ENCODE peak calls at places on chromosome 10, in seven cellular contexts. G, O, J, B, T, V and U are unnamed samples.

GRCh38 chr10:123743441-123744225 is 77.5 kb downstream of the GPR26 start:
- DNase-seq in O (no peak), B (no peak), G (no peak), J (no peak), T (no peak), V (no peak), U (no peak)

GRCh38 chr10:113099431-113100298 is 149.6 kb downstream of the TCF7L2 start:
- DNase-seq in O (no peak), J (no peak), V (no peak), T (no peak), B (no peak), G (no peak), U (peak; percentile 36)

GRCh38 chr10:100890696-100891271 is 22.0 kb upstream of the SLF2 start:
- DNase-seq in B (no peak), T (peak; percentile 33), G (no peak), V (no peak), O (peak; percentile 50), J (peak; percentile 79), U (no peak)

GRCh38 chr10:105973252-105973877 is 1191.1 kb downstream of the SORCS1 start:
- DNase-seq in G (no peak), O (no peak), V (no peak), B (no peak), T (no peak), J (no peak), U (no peak)

GRCh38 chr10:124632064-124632531 is 112.1 kb downstream of the FAM53B start:
- DNase-seq in J (no peak), T (no peak), G (peak; percentile 48), V (no peak), B (no peak), O (peak; percentile 8), U (no peak)

GRCh38 chr10:10722422-10722821 is 295.2 kb upstream of the CELF2 start:
- DNase-seq in V (no peak), T (no peak), B (no peak), O (no peak), J (no peak), G (no peak), U (no peak)

GRCh38 chr10:21514808-21515580 is 10.5 kb downstream of the SKIDA1 start:
- DNase-seq in B (no peak), J (no peak), G (no peak), O (no peak), T (no peak), V (no peak), U (no peak)

GRCh38 chr10:119243478-119243877 is 36.1 kb downstream of the GRK5 start:
- DNase-seq in O (no peak), T (no peak), J (no peak), G (no peak), V (no peak), B (no peak), U (no peak)

GRCh38 chr10:42975005-42975493 is 101.8 kb upstream of the RET start:
- DNase-seq in G (peak; percentile 7), J (no peak), V (no peak), B (no peak), O (no peak), T (no peak), U (no peak)

GRCh38 chr10:46282460-46283216 is 4.2 kb upstream of the ANTXRL start:
- DNase-seq in J (peak; percentile 27), B (peak; percentile 80), T (peak; percentile 83), O (peak; percentile 33), V (no peak), G (peak; percentile 59), U (peak; percentile 62)

GRCh38 chr10:128483216-128483615 is 357.0 kb upstream of the MKI67 start:
- DNase-seq in T (no peak), J (no peak), G (no peak), B (no peak), O (no peak), V (no peak), U (no peak)

GRCh38 chr10:96661632-96662031 is 58.7 kb downstream of the PIK3AP1 start:
- DNase-seq in J (no peak), B (no peak), T (no peak), V (no peak), G (no peak), O (no peak), U (no peak)

DNA sequence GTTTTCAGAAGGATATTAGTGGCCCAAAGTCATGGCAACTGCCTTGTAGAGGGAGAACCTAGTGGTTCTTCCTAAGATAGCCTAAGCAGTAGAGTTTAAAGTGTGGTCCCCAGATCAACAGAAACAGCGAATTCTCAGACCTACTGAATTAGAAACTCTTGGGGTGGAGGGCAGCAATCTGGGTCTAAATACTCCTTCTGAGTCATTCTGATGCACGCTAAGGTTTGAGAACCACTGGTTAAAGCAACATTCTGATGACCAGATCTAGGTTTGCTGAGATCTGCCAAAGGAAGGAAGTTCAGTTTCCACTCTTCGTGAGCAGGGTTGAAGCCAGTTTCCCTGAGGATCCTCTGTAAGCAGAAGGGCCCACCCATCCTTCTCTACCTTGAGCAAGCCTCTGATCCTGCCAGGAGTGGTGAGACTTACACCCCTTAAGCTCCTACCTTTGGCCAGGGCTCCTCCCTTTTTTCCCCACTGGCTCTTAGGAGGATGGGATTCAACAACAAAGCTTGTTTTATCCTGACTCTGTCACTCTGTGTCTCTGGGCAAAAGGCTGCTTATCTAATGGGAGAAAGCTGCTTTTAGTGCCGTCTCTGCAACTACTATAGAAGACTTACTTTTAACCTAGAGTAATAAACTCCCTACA is 26.8 kb upstream of the TRUB1 start:
- DNase-seq in V (no peak), T (no peak), B (no peak), G (no peak), J (no peak), O (no peak), U (no peak)
- TF ChIP-seq SP1 in V (no peak), T (no peak), B (no peak), G (no peak), J (no peak), O (no peak), U (no peak)

GRCh38 chr10:6327906-6328707 is 125.4 kb downstream of the PFKFB3 start:
- DNase-seq in T (no peak), B (no peak), O (no peak), J (no peak), G (no peak), V (no peak), U (no peak)
- TF ChIP-seq SP1 in T (no peak), B (no peak), O (no peak), J (no peak), G (no peak), V (no peak), U (no peak)

DNA sequence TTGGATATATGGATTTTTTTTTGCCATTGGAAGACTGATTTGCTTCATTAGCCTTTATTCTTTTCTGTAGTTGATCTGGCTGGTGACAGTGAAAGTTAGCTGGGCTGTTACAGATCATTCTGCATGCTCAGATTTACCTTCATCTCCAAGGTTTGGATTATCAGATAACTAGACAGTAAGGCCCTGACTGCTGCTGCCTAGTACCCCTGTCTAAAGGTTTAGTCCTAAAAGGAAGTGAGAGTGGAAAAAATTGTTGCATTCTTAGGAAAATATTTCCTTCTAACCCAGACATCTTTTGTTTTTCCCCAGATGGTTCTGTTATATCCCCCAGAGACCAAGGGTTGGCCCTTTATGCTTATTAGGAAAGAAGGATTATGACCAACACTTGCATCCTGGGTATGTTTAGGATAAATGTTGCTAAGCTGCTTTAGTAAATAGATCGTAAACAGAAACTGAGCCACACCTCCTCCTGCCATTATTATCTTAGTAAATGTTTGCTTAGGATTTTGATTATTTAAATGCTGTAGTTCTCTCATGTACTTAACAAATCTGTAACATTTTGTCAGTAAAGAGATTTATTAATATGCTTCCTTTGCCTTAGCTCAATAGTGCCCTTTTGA is 44.3 kb downstream of the MCU start:
- DNase-seq in V (no peak), B (no peak), O (peak; percentile 17), G (no peak), T (no peak), J (no peak), U (no peak)
- TF ChIP-seq SP1 in V (no peak), B (no peak), O (no peak), G (no peak), T (no peak), J (no peak), U (no peak)

DNA sequence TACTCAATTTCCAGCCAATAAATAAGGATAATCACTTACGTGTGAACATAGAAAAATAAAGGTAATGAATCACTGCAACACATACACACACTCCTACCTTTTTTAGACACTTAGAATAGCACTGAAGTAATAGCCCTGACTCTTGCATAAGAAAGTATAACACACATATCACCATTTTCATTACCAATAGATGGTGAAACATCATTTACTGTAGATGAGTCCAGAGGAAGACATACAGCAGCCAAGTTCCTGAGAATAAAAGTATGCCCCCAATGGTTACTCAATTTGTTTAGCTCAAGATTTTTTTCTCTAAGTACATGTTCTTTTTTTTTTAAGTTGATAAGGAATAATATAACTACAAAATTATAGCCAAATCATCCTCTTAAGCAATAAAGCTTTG is 316.3 kb downstream of the PARD3 start:
- DNase-seq in G (no peak), B (no peak), T (no peak), O (no peak), V (no peak), J (no peak), U (no peak)
- TF ChIP-seq SP1 in G (no peak), B (no peak), T (no peak), O (no peak), V (no peak), J (no peak), U (no peak)

GRCh38 chr10:133329401-133330202 is 7.1 kb downstream of the CALY start:
- DNase-seq in T (peak; percentile 94), B (peak; percentile 71), O (peak; percentile 70), V (no peak), J (no peak), G (peak; percentile 90), U (peak; percentile 92)

GRCh38 chr10:133336131-133337078 is at the start of gene CALY:
- DNase-seq in V (no peak), T (peak; percentile 77), B (peak; percentile 70), O (no peak), G (peak; percentile 81), J (no peak), U (peak; percentile 80)

GRCh38 chr10:133334495-133335237 is 2.0 kb downstream of the CALY start:
- DNase-seq in G (no peak), B (no peak), T (peak; percentile 66), V (no peak), J (no peak), O (no peak), U (peak; percentile 57)

GRCh38 chr10:133335238-133336122 is 1.2 kb downstream of the CALY start:
- DNase-seq in G (peak; percentile 71), B (peak; percentile 66), O (no peak), J (no peak), V (no peak), T (peak; percentile 83), U (peak; percentile 61)

DNA sequence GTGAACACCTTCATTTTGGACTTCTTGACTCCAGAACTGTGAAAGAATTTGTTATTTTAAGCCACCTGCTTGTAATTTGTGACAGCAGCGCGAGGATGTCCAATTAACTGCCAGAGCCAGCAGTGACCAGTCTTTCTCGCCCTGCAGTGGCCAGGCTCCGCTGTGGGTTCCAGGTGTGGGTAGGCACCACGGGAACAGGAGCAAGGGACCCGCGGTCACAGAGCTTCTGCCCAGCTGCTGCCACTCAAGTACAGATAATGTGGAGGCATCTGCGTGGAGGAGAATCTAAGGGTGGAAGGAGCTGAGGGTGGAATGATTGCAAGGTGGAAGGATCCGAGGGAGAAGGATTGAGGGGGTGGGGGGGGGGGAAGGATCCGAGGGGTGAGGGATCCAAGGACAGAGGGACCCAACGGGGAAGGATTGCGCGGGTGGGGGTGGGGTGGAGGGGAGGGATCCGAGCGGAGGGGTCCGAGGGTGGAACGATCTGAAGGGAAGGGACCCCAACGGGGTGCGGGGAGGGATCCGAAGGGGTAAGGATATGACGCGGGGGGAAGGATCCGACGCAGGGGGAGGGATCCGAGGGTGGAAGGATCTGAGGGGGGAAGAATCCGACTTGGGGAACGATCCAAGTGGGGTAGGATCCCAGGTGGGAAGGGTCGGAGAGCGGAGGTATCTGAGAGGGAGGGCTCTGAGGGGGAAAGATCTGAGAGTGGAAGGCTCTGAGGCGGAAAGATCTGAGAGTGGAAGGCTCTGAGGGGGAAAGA is 3.6 kb downstream of the CALY start:
- DNase-seq in V (no peak), B (no peak), T (no peak), O (no peak), J (no peak), G (no peak), U (no peak)
- TF ChIP-seq SP1 in V (no peak), B (no peak), T (no peak), O (no peak), J (no peak), G (no peak), U (no peak)